ENCODE peak calls at places on chromosome 13, in five cellular contexts. B is cardiac muscle cell, Y is amniotic epithelial cell, D is NCI-H345, U is NAMALWA. A is an unnamed sample.

GRCh38 chr13:102651892-102652291 is 43.0 kb downstream of the METTL21C start:
- DNase-seq in B (no peak), Y (peak; percentile 91), D (no peak), U (no peak), A (peak; percentile 79)

GRCh38 chr13:27794075-27794691 is 1.9 kb downstream of the GSX1 start:
- DNase-seq in B (no peak), Y (no peak), D (no peak), U (no peak), A (no peak)

GRCh38 chr13:75405976-75406703 is 75.8 kb downstream of the TBC1D4 start:
- DNase-seq in B (no peak), Y (peak; percentile 47), D (peak; percentile 27), U (no peak), A (no peak)

GRCh38 chr13:113002206-113002821 is 33.3 kb downstream of the MCF2L start:
- DNase-seq in B (peak; percentile 58), Y (no peak), D (peak; percentile 83), U (no peak), A (no peak)

GRCh38 chr13:60645552-60646138 is 248.6 kb downstream of the TDRD3 start:
- DNase-seq in B (no peak), Y (no peak), D (no peak), U (no peak), A (no peak)

GRCh38 chr13:106118996-106119395 is 416.5 kb downstream of the EFNB2 start:
- DNase-seq in B (no peak), Y (no peak), D (no peak), U (no peak), A (no peak)

GRCh38 chr13:59356607-59357006 is 807.1 kb downstream of the DIAPH3 start:
- DNase-seq in B (no peak), Y (peak; percentile 97), D (peak; percentile 63), U (no peak), A (peak; percentile 24)

GRCh38 chr13:113178070-113178895 is 19.8 kb downstream of the PROZ start:
- DNase-seq in B (no peak), Y (peak; percentile 89), D (no peak), U (no peak), A (peak; percentile 21)

GRCh38 chr13:62033932-62034331 is 618.3 kb upstream of the PCDH20 start:
- DNase-seq in B (peak; percentile 47), Y (no peak), D (no peak), U (no peak), A (no peak)

GRCh38 chr13:23467932-23468278 is 34.4 kb upstream of the SACS start:
- DNase-seq in B (no peak), Y (no peak), D (no peak), U (no peak), A (no peak)

GRCh38 chr13:27171830-27172494 is 351 bp upstream of the USP12 start:
- DNase-seq in B (peak; percentile 96), Y (peak; percentile 90), D (peak; percentile 88), U (peak; percentile 87), A (peak; percentile 83)

GRCh38 chr13:43948059-43948458 is 68.4 kb downstream of the LACC1 start:
- DNase-seq in B (no peak), Y (no peak), D (no peak), U (no peak), A (no peak)

A was measured in MCF 10A.